ENCODE peak calls at places on chromosomes 13 and 19, in seven cellular contexts. W is heart right ventricle, V is ovary, H is neural progenitor cell, E is AG04449, C is hepatocyte, D is PC-9. B is an unnamed sample.

GRCh38 chr13:71169125-71169524 is 697.9 kb downstream of the DACH1 start:
- DNase-seq in W (no peak), V (no peak), H (no peak), E (no peak), C (no peak), D (no peak), B (no peak)

GRCh38 chr19:38004505-38005223 is 97.7 kb downstream of the SIPA1L3 start:
- DNase-seq in W (peak), V (peak), H (peak), E (peak), C (peak), D (no peak), B (peak)

GRCh38 chr19:18385675-18386542 is at the start of gene GDF15:
- DNase-seq in W (peak), V (peak), H (peak), E (no peak), C (peak), D (peak), B (peak)

GRCh38 chr13:105971720-105972119 is 563.7 kb downstream of the EFNB2 start:
- DNase-seq in W (no peak), V (no peak), H (no peak), E (no peak), C (no peak), D (no peak), B (no peak)

GRCh38 chr13:97116754-97117153 is 105.4 kb upstream of the MBNL2 start:
- DNase-seq in W (peak), V (no peak), H (no peak), E (no peak), C (peak), D (peak), B (no peak)

GRCh38 chr13:51564671-51565070 is 19.6 kb upstream of the WDFY2 start:
- DNase-seq in W (no peak), V (no peak), H (no peak), E (no peak), C (no peak), D (no peak), B (no peak)

GRCh38 chr19:38369584-38369983 is 4.8 kb upstream of the PSMD8 start:
- DNase-seq in W (no peak), V (no peak), H (no peak), E (no peak), C (no peak), D (no peak), B (no peak)

GRCh38 chr19:9709305-9709704 is 34.4 kb upstream of the ZNF562 start:
- DNase-seq in W (no peak), V (no peak), H (no peak), E (no peak), C (no peak), D (no peak), B (no peak)

GRCh38 chr19:3712663-3713531 is 4.7 kb downstream of the TJP3 start:
- DNase-seq in W (no peak), V (no peak), H (no peak), E (no peak), C (no peak), D (peak), B (no peak)

GRCh38 chr13:38819053-38819452 is 132.2 kb downstream of the FREM2 start:
- DNase-seq in W (no peak), V (no peak), H (peak), E (no peak), C (peak), D (no peak), B (no peak)

GRCh38 chr19:38394488-38394887 is 6.0 kb downstream of the SPRED3 start:
- DNase-seq in W (no peak), V (no peak), H (peak), E (no peak), C (peak), D (no peak), B (no peak)

GRCh38 chr19:39405930-39406655 is 554 bp upstream of the ZFP36 start:
- DNase-seq in W (peak), V (no peak), H (no peak), E (no peak), C (no peak), D (peak), B (no peak)

GRCh38 chr13:111201304-111201940 is 86.3 kb downstream of the ARHGEF7 start:
- DNase-seq in W (no peak), V (no peak), H (no peak), E (no peak), C (no peak), D (no peak), B (no peak)

GRCh38 chr19:17790059-17790780 is 4.7 kb upstream of the B3GNT3 start:
- DNase-seq in W (no peak), V (no peak), H (no peak), E (no peak), C (no peak), D (peak), B (no peak)

GRCh38 chr19:3785938-3786824 is at the start of gene MATK:
- DNase-seq in W (no peak), V (no peak), H (peak), E (no peak), C (no peak), D (no peak), B (no peak)

GRCh38 chr19:19280561-19280960 is 7.5 kb upstream of the TM6SF2 start:
- DNase-seq in W (no peak), V (no peak), H (no peak), E (no peak), C (no peak), D (no peak), B (no peak)

GRCh38 chr13:25473864-25474263 is 102.1 kb downstream of the ATP8A2 start:
- DNase-seq in W (no peak), V (no peak), H (no peak), E (no peak), C (no peak), D (no peak), B (no peak)

GRCh38 chr19:5450482-5450881 is 4.7 kb upstream of the ZNRF4 start:
- DNase-seq in W (no peak), V (no peak), H (no peak), E (no peak), C (no peak), D (no peak), B (no peak)

GRCh38 chr19:53328967-53329366 is 4.6 kb upstream of the ZNF845 start:
- DNase-seq in W (peak), V (peak), H (no peak), E (no peak), C (no peak), D (peak), B (peak)

GRCh38 chr13:98297043-98297442 is 120.0 kb upstream of the RNF113B start:
- DNase-seq in W (no peak), V (no peak), H (no peak), E (no peak), C (no peak), D (no peak), B (no peak)

GRCh38 chr13:32031815-32032345 is 306 bp downstream of the FRY start:
- DNase-seq in W (no peak), V (no peak), H (no peak), E (no peak), C (no peak), D (no peak), B (no peak)

GRCh38 chr13:112141643-112142400 is 74.9 kb downstream of the SOX1 start:
- DNase-seq in W (no peak), V (no peak), H (no peak), E (no peak), C (no peak), D (peak), B (no peak)

GRCh38 chr13:63463782-63464610 is 2048.3 kb upstream of the PCDH20 start:
- DNase-seq in W (no peak), V (no peak), H (no peak), E (no peak), C (no peak), D (no peak), B (no peak)

GRCh38 chr19:33686246-33686645 is 64.5 kb downstream of the CHST8 start:
- DNase-seq in W (no peak), V (peak), H (no peak), E (no peak), C (no peak), D (no peak), B (no peak)

GRCh38 chr19:54462713-54463530 is 656 bp downstream of the LENG9 start:
- DNase-seq in W (peak), V (peak), H (peak), E (no peak), C (peak), D (peak), B (peak)

GRCh38 chr19:21308778-21309177 is 20.4 kb downstream of the ZNF708 start:
- DNase-seq in W (no peak), V (no peak), H (no peak), E (no peak), C (no peak), D (no peak), B (no peak)

GRCh38 chr19:49157445-49158224 is at the start of gene TRPM4:
- DNase-seq in W (peak), V (peak), H (peak), E (no peak), C (peak), D (peak), B (peak)

GRCh38 chr13:78603240-78603947 is at the start of gene POU4F1:
- DNase-seq in W (no peak), V (no peak), H (peak), E (no peak), C (peak), D (no peak), B (no peak)

GRCh38 chr13:79723462-79724116 is 242.6 kb downstream of the NDFIP2 start:
- DNase-seq in W (peak), V (no peak), H (no peak), E (no peak), C (no peak), D (no peak), B (no peak)

GRCh38 chr19:15418112-15418587 is 638 bp downstream of the AKAP8L start:
- DNase-seq in W (peak), V (no peak), H (peak), E (no peak), C (peak), D (no peak), B (no peak)

GRCh38 chr13:59279024-59279423 is 884.7 kb downstream of the DIAPH3 start:
- DNase-seq in W (no peak), V (no peak), H (no peak), E (no peak), C (no peak), D (no peak), B (no peak)
- H3K4me3 ChIP-seq in W (no peak), V (no peak), H (no peak), E (no peak), C (no peak), D (no peak), B (no peak)

DNA sequence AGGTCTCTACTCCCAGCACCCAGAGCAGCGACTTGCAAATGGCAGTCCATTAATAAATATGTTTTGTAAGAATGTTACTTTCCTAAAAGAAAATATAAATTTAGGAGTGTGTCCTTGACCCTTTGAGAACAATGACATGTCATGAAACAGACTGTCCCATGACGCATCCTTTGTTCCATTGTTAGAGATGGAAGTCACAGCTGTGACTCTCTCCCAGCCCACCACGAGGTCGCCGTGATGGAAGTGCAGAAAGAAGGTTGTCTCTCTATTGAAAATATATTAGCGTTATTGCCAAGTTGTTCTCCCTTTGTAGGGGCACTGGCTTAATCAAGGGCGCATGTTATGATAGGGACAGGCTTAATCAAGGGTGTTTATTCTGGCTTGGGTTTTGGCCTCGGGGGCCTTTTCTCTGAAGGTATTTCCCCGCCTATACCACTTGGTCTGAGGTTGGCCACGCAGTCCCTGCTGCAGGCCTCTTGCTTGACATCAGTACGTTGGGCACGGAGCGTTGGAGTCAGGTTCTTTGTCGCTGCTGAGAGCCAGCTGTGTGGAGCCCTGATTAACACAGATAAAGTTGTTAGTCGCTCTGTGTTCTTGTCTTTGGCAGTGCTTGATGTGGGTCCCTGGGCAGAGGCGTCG is 126.7 kb upstream of the ZNF536 start:
- DNase-seq in W (no peak), V (no peak), H (no peak), E (no peak), C (no peak), D (no peak), B (no peak)
- H3K4me3 ChIP-seq in W (no peak), V (no peak), H (no peak), E (no peak), C (no peak), D (no peak), B (no peak)

GRCh38 chr19:1779604-1779973 is 26.3 kb downstream of the ONECUT3 start:
- DNase-seq in W (no peak), V (no peak), H (no peak), E (no peak), C (no peak), D (no peak), B (no peak)

GRCh38 chr19:1774999-1775772 is 21.9 kb downstream of the ONECUT3 start:
- DNase-seq in W (no peak), V (no peak), H (no peak), E (no peak), C (no peak), D (no peak), B (no peak)

GRCh38 chr19:1777149-1777548 is 23.8 kb downstream of the ONECUT3 start:
- DNase-seq in W (no peak), V (no peak), H (no peak), E (no peak), C (no peak), D (no peak), B (no peak)

GRCh38 chr19:1775951-1776605 is 22.8 kb downstream of the ONECUT3 start:
- DNase-seq in W (no peak), V (no peak), H (no peak), E (no peak), C (no peak), D (no peak), B (no peak)

GRCh38 chr19:1776606-1777147 is 23.4 kb downstream of the ONECUT3 start:
- DNase-seq in W (no peak), V (no peak), H (no peak), E (no peak), C (no peak), D (no peak), B (no peak)
- H3K4me3 ChIP-seq in W (no peak), V (no peak), H (peak), E (no peak), C (no peak), D (no peak), B (no peak)

GRCh38 chr19:41887711-41888382 is 4.9 kb downstream of the ARHGEF1 start:
- DNase-seq in W (no peak), V (no peak), H (no peak), E (no peak), C (peak), D (peak), B (no peak)
- H3K4me3 ChIP-seq in W (no peak), V (no peak), H (no peak), E (no peak), C (no peak), D (peak), B (no peak)

GRCh38 chr19:2609389-2610116 is 92.9 kb downstream of the GNG7 start:
- DNase-seq in W (no peak), V (peak), H (no peak), E (no peak), C (no peak), D (no peak), B (no peak)

GRCh38 chr19:2610637-2611482 is 91.6 kb downstream of the GNG7 start:
- DNase-seq in W (peak), V (peak), H (peak), E (peak), C (peak), D (peak), B (peak)

GRCh38 chr19:2604747-2605329 is 97.7 kb downstream of the GNG7 start:
- DNase-seq in W (no peak), V (no peak), H (no peak), E (no peak), C (no peak), D (no peak), B (peak)

GRCh38 chr19:2608602-2608922 is 93.9 kb downstream of the GNG7 start:
- DNase-seq in W (no peak), V (no peak), H (no peak), E (no peak), C (no peak), D (no peak), B (no peak)

DNA sequence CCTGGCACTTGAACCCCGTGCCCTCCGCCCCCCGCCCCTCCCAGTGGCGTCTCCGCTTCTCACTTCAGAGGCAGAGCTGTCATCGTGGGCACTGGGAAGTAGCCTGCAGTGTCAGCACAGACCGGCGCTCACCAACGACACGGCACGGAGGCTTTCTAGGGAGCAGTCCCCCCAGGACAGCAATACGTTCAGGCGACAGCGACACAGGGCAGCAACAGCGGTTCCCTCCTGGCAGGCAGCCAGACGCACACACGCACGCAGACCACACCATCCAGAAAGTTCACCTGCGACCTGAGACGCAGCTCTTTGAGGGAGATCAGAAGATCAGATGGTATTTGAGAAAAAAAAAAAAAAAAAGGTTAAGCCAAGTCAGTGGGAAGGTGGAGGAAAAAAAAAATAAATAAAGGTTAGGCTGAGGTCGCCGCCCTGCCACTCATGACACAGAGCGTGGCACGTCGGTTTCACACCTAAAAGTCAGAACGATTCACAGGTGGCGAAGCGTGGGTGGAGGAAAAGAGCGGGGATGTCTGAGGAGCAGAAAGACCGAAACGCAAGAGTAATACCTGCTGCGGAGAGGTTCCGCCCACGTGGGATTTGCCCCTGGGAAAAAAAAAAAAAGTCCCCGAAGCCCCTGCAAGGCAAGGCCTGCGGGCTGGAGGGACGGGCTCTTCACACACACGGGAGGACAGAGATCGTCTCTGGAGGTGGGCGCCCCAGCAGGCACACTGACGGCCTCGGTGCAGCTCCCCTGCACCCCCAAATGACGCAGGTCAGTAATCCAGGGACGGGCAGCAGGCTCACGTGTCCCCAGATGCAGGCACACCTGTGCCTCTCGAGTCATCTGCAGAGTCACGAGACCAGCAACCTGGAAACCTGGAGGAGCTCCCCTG is 94.5 kb downstream of the GNG7 start:
- DNase-seq in W (no peak), V (peak), H (no peak), E (no peak), C (no peak), D (no peak), B (no peak)
- H3K4me3 ChIP-seq in W (no peak), V (no peak), H (no peak), E (no peak), C (no peak), D (no peak), B (no peak)

B was measured in aorta.